ENCODE peak calls at places on chromosomes 3 and 15, in eight cellular contexts. One of them, this sample, is unnamed.

GRCh38 chr3:134009345-134010000 is 20.3 kb downstream of the SLCO2A1 start:
- DNase-seq in stomach: no peak
- DNase-seq in HepG2: no peak
- DNase-seq in A549: no peak
- DNase-seq in K562: no peak
- DNase-seq in GM12878: no peak
- DNase-seq in upper lobe of left lung: no peak
- DNase-seq in suprapubic skin: no peak
- DNase-seq in this sample: no peak

GRCh38 chr3:42123012-42123581 is 31.9 kb downstream of the TRAK1 start:
- DNase-seq in stomach: no peak
- DNase-seq in HepG2: no peak
- DNase-seq in A549: no peak
- DNase-seq in K562: no peak
- DNase-seq in GM12878: peak; percentile 69
- DNase-seq in upper lobe of left lung: no peak
- DNase-seq in suprapubic skin: no peak
- DNase-seq in this sample: no peak

GRCh38 chr15:36878745-36879262 is 221.5 kb downstream of the MEIS2 start:
- DNase-seq in stomach: no peak
- DNase-seq in HepG2: no peak
- DNase-seq in A549: no peak
- DNase-seq in K562: no peak
- DNase-seq in GM12878: no peak
- DNase-seq in upper lobe of left lung: no peak
- DNase-seq in suprapubic skin: no peak
- DNase-seq in this sample: no peak

GRCh38 chr3:169897284-169897683 is 14.1 kb upstream of the SAMD7 start:
- DNase-seq in stomach: no peak
- DNase-seq in HepG2: no peak
- DNase-seq in A549: no peak
- DNase-seq in K562: no peak
- DNase-seq in GM12878: no peak
- DNase-seq in upper lobe of left lung: no peak
- DNase-seq in suprapubic skin: no peak
- DNase-seq in this sample: no peak

GRCh38 chr3:37743974-37744373 is 117.7 kb upstream of the CTDSPL start:
- DNase-seq in stomach: no peak
- DNase-seq in HepG2: no peak
- DNase-seq in A549: no peak
- DNase-seq in K562: no peak
- DNase-seq in GM12878: no peak
- DNase-seq in upper lobe of left lung: no peak
- DNase-seq in suprapubic skin: no peak
- DNase-seq in this sample: no peak

GRCh38 chr3:125165189-125165947 is 47.2 kb downstream of the SLC12A8 start:
- DNase-seq in stomach: no peak
- DNase-seq in HepG2: peak; percentile 34
- DNase-seq in A549: no peak
- DNase-seq in K562: no peak
- DNase-seq in GM12878: no peak
- DNase-seq in upper lobe of left lung: peak; percentile 52
- DNase-seq in suprapubic skin: no peak
- DNase-seq in this sample: no peak

GRCh38 chr15:86743283-86743903 is 663.7 kb downstream of the AGBL1 start:
- DNase-seq in stomach: peak; percentile 36
- DNase-seq in HepG2: peak; percentile 1
- DNase-seq in A549: peak; percentile 10
- DNase-seq in K562: peak; percentile 9
- DNase-seq in GM12878: no peak
- DNase-seq in upper lobe of left lung: no peak
- DNase-seq in suprapubic skin: no peak
- DNase-seq in this sample: no peak

GRCh38 chr3:14457999-14458398 is 55.6 kb downstream of the SLC6A6 start:
- DNase-seq in stomach: peak; percentile 53
- DNase-seq in HepG2: no peak
- DNase-seq in A549: no peak
- DNase-seq in K562: peak; percentile 52
- DNase-seq in GM12878: no peak
- DNase-seq in upper lobe of left lung: peak; percentile 73
- DNase-seq in suprapubic skin: no peak
- DNase-seq in this sample: no peak

GRCh38 chr15:23854535-23855252 is 167.6 kb upstream of the NDN start:
- DNase-seq in stomach: no peak
- DNase-seq in HepG2: no peak
- DNase-seq in A549: no peak
- DNase-seq in K562: no peak
- DNase-seq in GM12878: no peak
- DNase-seq in upper lobe of left lung: no peak
- DNase-seq in suprapubic skin: no peak
- DNase-seq in this sample: no peak

GRCh38 chr3:190883141-190883540 is 20.6 kb upstream of the GMNC start:
- DNase-seq in stomach: no peak
- DNase-seq in HepG2: no peak
- DNase-seq in A549: no peak
- DNase-seq in K562: no peak
- DNase-seq in GM12878: no peak
- DNase-seq in upper lobe of left lung: no peak
- DNase-seq in suprapubic skin: no peak
- DNase-seq in this sample: no peak

GRCh38 chr3:17217588-17217987 is 332.8 kb downstream of the PLCL2 start:
- DNase-seq in stomach: no peak
- DNase-seq in HepG2: no peak
- DNase-seq in A549: no peak
- DNase-seq in K562: no peak
- DNase-seq in GM12878: no peak
- DNase-seq in upper lobe of left lung: no peak
- DNase-seq in suprapubic skin: no peak
- DNase-seq in this sample: no peak

GRCh38 chr3:105401691-105402149 is 35.0 kb downstream of the ALCAM start:
- DNase-seq in stomach: no peak
- DNase-seq in HepG2: no peak
- DNase-seq in A549: no peak
- DNase-seq in K562: no peak
- DNase-seq in GM12878: no peak
- DNase-seq in upper lobe of left lung: no peak
- DNase-seq in suprapubic skin: no peak
- DNase-seq in this sample: no peak

DNA sequence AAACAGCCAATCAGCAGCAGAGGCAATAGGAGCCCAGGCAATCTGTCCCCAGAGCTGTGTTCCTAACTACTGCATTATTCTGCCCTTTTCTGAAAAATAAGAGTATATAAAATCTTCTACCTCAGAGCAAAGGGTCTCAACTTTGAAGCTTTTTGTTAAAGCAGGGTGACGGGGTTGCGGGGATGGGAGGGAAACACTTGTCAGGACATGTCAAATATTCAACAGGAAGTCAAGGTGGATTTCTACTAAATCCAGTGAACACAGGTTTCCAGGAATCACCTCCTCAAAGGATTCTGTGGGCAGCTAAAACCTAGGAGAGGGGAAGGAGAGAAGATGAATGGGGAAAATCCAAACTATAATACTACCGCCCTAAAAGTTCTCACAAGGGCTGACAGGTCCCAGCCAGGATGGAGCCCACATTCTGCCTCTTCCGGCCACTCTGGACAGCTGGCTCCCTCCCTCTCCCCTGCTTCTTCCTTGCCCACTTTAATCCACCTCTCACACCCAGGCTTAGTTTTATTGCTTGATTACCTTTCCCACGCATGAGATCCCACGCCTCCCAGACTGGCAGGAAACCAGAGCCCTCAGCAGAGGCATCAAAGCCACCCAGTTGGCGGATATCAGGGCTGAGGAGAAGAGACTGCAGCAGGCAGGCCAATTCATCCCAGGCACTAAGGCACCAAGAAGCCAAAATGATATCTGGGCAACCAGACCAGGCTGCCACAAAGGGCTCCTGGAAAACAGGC is 77.2 kb downstream of the OSBPL10 start:
- DNase-seq in stomach: no peak
- DNase-seq in HepG2: no peak
- DNase-seq in A549: no peak
- DNase-seq in K562: no peak
- DNase-seq in GM12878: no peak
- DNase-seq in upper lobe of left lung: no peak
- DNase-seq in suprapubic skin: no peak
- DNase-seq in this sample: no peak
- TF ChIP-seq EP300 in stomach: no peak
- TF ChIP-seq EP300 in HepG2: no peak
- TF ChIP-seq EP300 in A549: no peak
- TF ChIP-seq EP300 in K562: no peak
- TF ChIP-seq EP300 in GM12878: no peak
- TF ChIP-seq EP300 in upper lobe of left lung: no peak
- TF ChIP-seq EP300 in suprapubic skin: no peak
- TF ChIP-seq EP300 in this sample: no peak

GRCh38 chr3:70982700-70983140 is 600.8 kb downstream of the FOXP1 start:
- DNase-seq in stomach: peak; percentile 51
- DNase-seq in HepG2: no peak
- DNase-seq in A549: peak; percentile 48
- DNase-seq in K562: no peak
- DNase-seq in GM12878: peak; percentile 37
- DNase-seq in upper lobe of left lung: peak; percentile 47
- DNase-seq in suprapubic skin: peak; percentile 72
- DNase-seq in this sample: peak; percentile 41
- TF ChIP-seq POLR2A in stomach: no peak
- TF ChIP-seq POLR2A in HepG2: no peak
- TF ChIP-seq POLR2A in A549: no peak
- TF ChIP-seq POLR2A in K562: no peak
- TF ChIP-seq POLR2A in GM12878: no peak
- TF ChIP-seq POLR2A in upper lobe of left lung: no peak
- TF ChIP-seq POLR2A in suprapubic skin: no peak
- TF ChIP-seq POLR2A in this sample: no peak

GRCh38 chr15:67849538-67849937 is 9.7 kb upstream of the RNU6-1 start:
- DNase-seq in stomach: no peak
- DNase-seq in HepG2: no peak
- DNase-seq in A549: no peak
- DNase-seq in K562: no peak
- DNase-seq in GM12878: no peak
- DNase-seq in upper lobe of left lung: no peak
- DNase-seq in suprapubic skin: no peak
- DNase-seq in this sample: no peak

GRCh38 chr15:67853454-67853853 is 13.6 kb upstream of the RNU6-1 start:
- DNase-seq in stomach: no peak
- DNase-seq in HepG2: no peak
- DNase-seq in A549: no peak
- DNase-seq in K562: no peak
- DNase-seq in GM12878: no peak
- DNase-seq in upper lobe of left lung: no peak
- DNase-seq in suprapubic skin: no peak
- DNase-seq in this sample: no peak

GRCh38 chr15:67852433-67852832 is 12.6 kb upstream of the RNU6-1 start:
- DNase-seq in stomach: no peak
- DNase-seq in HepG2: no peak
- DNase-seq in A549: no peak
- DNase-seq in K562: no peak
- DNase-seq in GM12878: no peak
- DNase-seq in upper lobe of left lung: no peak
- DNase-seq in suprapubic skin: no peak
- DNase-seq in this sample: no peak

GRCh38 chr15:67850995-67851535 is 11.2 kb upstream of the RNU6-1 start:
- DNase-seq in stomach: no peak
- DNase-seq in HepG2: peak; percentile 51
- DNase-seq in A549: no peak
- DNase-seq in K562: no peak
- DNase-seq in GM12878: peak; percentile 52
- DNase-seq in upper lobe of left lung: peak; percentile 77
- DNase-seq in suprapubic skin: peak; percentile 20
- DNase-seq in this sample: no peak

GRCh38 chr15:67850336-67850735 is 10.5 kb upstream of the RNU6-1 start:
- DNase-seq in stomach: no peak
- DNase-seq in HepG2: no peak
- DNase-seq in A549: no peak
- DNase-seq in K562: no peak
- DNase-seq in GM12878: no peak
- DNase-seq in upper lobe of left lung: no peak
- DNase-seq in suprapubic skin: no peak
- DNase-seq in this sample: no peak
- H3K4me1 ChIP-seq in stomach: no peaks in the 10 kb centered on the region
- H3K4me1 ChIP-seq in HepG2: peaks cover 52% of the 10 kb centered on the region
- H3K4me1 ChIP-seq in A549: peaks cover 19% of the 10 kb centered on the region
- H3K4me1 ChIP-seq in K562: peaks cover 13% of the 10 kb centered on the region
- H3K4me1 ChIP-seq in GM12878: peaks cover 30% of the 10 kb centered on the region
- H3K4me1 ChIP-seq in upper lobe of left lung: no peaks in the 10 kb centered on the region
- H3K4me1 ChIP-seq in suprapubic skin: no peaks in the 10 kb centered on the region
- H3K4me1 ChIP-seq in this sample: no peaks in the 10 kb centered on the region

DNA sequence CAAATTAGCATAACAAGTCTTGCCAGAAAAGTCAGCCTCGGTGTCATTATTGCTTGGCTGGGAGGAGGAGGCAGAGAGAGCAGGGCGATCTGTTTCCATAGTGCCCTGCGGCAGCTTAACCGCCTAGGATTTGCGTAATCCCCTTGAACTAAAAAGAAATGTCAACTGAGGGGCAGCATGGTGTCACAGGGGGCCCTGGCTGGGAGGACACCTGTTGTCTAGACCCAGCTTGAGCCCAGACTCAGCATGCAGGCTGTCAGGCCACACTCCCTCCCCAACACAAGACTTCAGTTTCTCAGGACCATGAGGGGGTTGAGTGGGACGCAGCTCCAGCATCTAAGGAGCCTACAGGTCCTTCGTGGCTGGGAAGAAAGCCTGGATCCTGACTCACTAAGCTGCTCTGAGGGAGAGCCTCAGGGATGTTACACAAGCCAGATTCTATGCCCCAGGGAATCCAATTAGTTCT is 17.3 kb downstream of the MRPS11 start:
- DNase-seq in stomach: no peak
- DNase-seq in HepG2: no peak
- DNase-seq in A549: no peak
- DNase-seq in K562: no peak
- DNase-seq in GM12878: no peak
- DNase-seq in upper lobe of left lung: no peak
- DNase-seq in suprapubic skin: no peak
- DNase-seq in this sample: no peak
- TF ChIP-seq EP300 in stomach: no peak
- TF ChIP-seq EP300 in HepG2: no peak
- TF ChIP-seq EP300 in A549: no peak
- TF ChIP-seq EP300 in K562: no peak
- TF ChIP-seq EP300 in GM12878: no peak
- TF ChIP-seq EP300 in upper lobe of left lung: no peak
- TF ChIP-seq EP300 in suprapubic skin: no peak
- TF ChIP-seq EP300 in this sample: no peak

This sample was measured in ovary.